ENCODE peak calls at places on chromosome 6, in seven cellular contexts. One of them, this sample, is unnamed.

GRCh38 chr6:149846321-149846720 is 17.8 kb downstream of the LRP11 start:
- DNase-seq in nephron progenitor cell: no peak
- DNase-seq in stimulated activated naive CD8-positive, alpha-beta T cell treated with anti-CD3 and anti-CD28 coated beads, Interleukin-15, Interleukin-2, amounts not matched to agents 100 U/mL and 50 U/mL, for 24 hours: no peak
- DNase-seq in NCI-H1436: no peak
- DNase-seq in amniotic stem cell: peak
- DNase-seq in osteoblast: no peak
- DNase-seq in mesenchymal stem cell: peak
- DNase-seq in this sample: peak

GRCh38 chr6:3731700-3732099 is 19.8 kb downstream of the PXDC1 start:
- DNase-seq in nephron progenitor cell: no peak
- DNase-seq in stimulated activated naive CD8-positive, alpha-beta T cell treated with anti-CD3 and anti-CD28 coated beads, Interleukin-15, Interleukin-2, amounts not matched to agents 100 U/mL and 50 U/mL, for 24 hours: no peak
- DNase-seq in NCI-H1436: no peak
- DNase-seq in amniotic stem cell: no peak
- DNase-seq in osteoblast: peak
- DNase-seq in mesenchymal stem cell: no peak
- DNase-seq in this sample: no peak

GRCh38 chr6:107198631-107199416 is 83.5 kb upstream of the BEND3 start:
- DNase-seq in nephron progenitor cell: no peak
- DNase-seq in stimulated activated naive CD8-positive, alpha-beta T cell treated with anti-CD3 and anti-CD28 coated beads, Interleukin-15, Interleukin-2, amounts not matched to agents 100 U/mL and 50 U/mL, for 24 hours: no peak
- DNase-seq in NCI-H1436: no peak
- DNase-seq in amniotic stem cell: no peak
- DNase-seq in osteoblast: no peak
- DNase-seq in mesenchymal stem cell: no peak
- DNase-seq in this sample: no peak

GRCh38 chr6:28922841-28923317 is 906 bp downstream of the TRIM27 start:
- DNase-seq in nephron progenitor cell: peak
- DNase-seq in stimulated activated naive CD8-positive, alpha-beta T cell treated with anti-CD3 and anti-CD28 coated beads, Interleukin-15, Interleukin-2, amounts not matched to agents 100 U/mL and 50 U/mL, for 24 hours: peak
- DNase-seq in NCI-H1436: peak
- DNase-seq in amniotic stem cell: no peak
- DNase-seq in osteoblast: peak
- DNase-seq in mesenchymal stem cell: peak
- DNase-seq in this sample: peak

GRCh38 chr6:7008451-7008988 is 99.2 kb upstream of the RREB1 start:
- DNase-seq in nephron progenitor cell: no peak
- DNase-seq in stimulated activated naive CD8-positive, alpha-beta T cell treated with anti-CD3 and anti-CD28 coated beads, Interleukin-15, Interleukin-2, amounts not matched to agents 100 U/mL and 50 U/mL, for 24 hours: no peak
- DNase-seq in NCI-H1436: no peak
- DNase-seq in amniotic stem cell: no peak
- DNase-seq in osteoblast: no peak
- DNase-seq in mesenchymal stem cell: no peak
- DNase-seq in this sample: no peak

GRCh38 chr6:132830236-132830799 is 15.9 kb downstream of the RPS12 start:
- DNase-seq in nephron progenitor cell: no peak
- DNase-seq in stimulated activated naive CD8-positive, alpha-beta T cell treated with anti-CD3 and anti-CD28 coated beads, Interleukin-15, Interleukin-2, amounts not matched to agents 100 U/mL and 50 U/mL, for 24 hours: no peak
- DNase-seq in NCI-H1436: peak
- DNase-seq in amniotic stem cell: no peak
- DNase-seq in osteoblast: no peak
- DNase-seq in mesenchymal stem cell: peak
- DNase-seq in this sample: peak

GRCh38 chr6:127855542-127856159 is 45.2 kb downstream of the THEMIS start:
- DNase-seq in nephron progenitor cell: no peak
- DNase-seq in stimulated activated naive CD8-positive, alpha-beta T cell treated with anti-CD3 and anti-CD28 coated beads, Interleukin-15, Interleukin-2, amounts not matched to agents 100 U/mL and 50 U/mL, for 24 hours: peak
- DNase-seq in NCI-H1436: no peak
- DNase-seq in amniotic stem cell: no peak
- DNase-seq in osteoblast: peak
- DNase-seq in mesenchymal stem cell: peak
- DNase-seq in this sample: no peak

GRCh38 chr6:19380287-19380686 is 456.9 kb upstream of the ID4 start:
- DNase-seq in nephron progenitor cell: no peak
- DNase-seq in stimulated activated naive CD8-positive, alpha-beta T cell treated with anti-CD3 and anti-CD28 coated beads, Interleukin-15, Interleukin-2, amounts not matched to agents 100 U/mL and 50 U/mL, for 24 hours: no peak
- DNase-seq in NCI-H1436: no peak
- DNase-seq in amniotic stem cell: no peak
- DNase-seq in osteoblast: peak
- DNase-seq in mesenchymal stem cell: no peak
- DNase-seq in this sample: no peak

This sample was measured in SJCRH30.